ENCODE peak calls at places on chromosomes 3 and 15, in nine cellular contexts. P, E, K, Z, V, Q, N, I and F are unnamed samples. For H3K4me1, the result is how much of the 10 kb centered on the place peaks cover.

GRCh38 chr15:64895285-64896065 is 16.2 kb upstream of the ANKDD1A start:
- DNase-seq in I (no peak), P (peak), Q (no peak), E (no peak), V (no peak), N (no peak), K (peak), Z (no peak), F (no peak)

GRCh38 chr3:113697192-113698090 is 999 bp upstream of the USF3 start:
- DNase-seq in N (no peak), I (peak), Q (peak), K (peak), Z (no peak), P (peak), E (peak), V (peak), F (peak)

GRCh38 chr3:76199382-76199781 is 414.0 kb upstream of the ZNF717 start:
- DNase-seq in I (no peak), E (no peak), N (no peak), P (no peak), K (no peak), Q (no peak), Z (no peak), V (no peak), F (no peak)

GRCh38 chr3:189947948-189948723 is 172.6 kb downstream of the P3H2 start:
- DNase-seq in V (no peak), Q (no peak), I (no peak), Z (no peak), E (no peak), N (no peak), P (no peak), K (peak), F (peak)

GRCh38 chr15:36230741-36231140 is 348.7 kb upstream of the CDIN1 start:
- DNase-seq in P (no peak), E (no peak), N (no peak), Z (no peak), I (no peak), Q (no peak), V (no peak), K (peak), F (no peak)

GRCh38 chr3:4512895-4513616 is 19.9 kb downstream of the ITPR1 start:
- DNase-seq in Q (no peak), P (no peak), E (no peak), N (no peak), Z (no peak), I (no peak), V (no peak), K (no peak), F (peak)

GRCh38 chr3:196144383-196145105 is 62.7 kb upstream of the TFRC start:
- DNase-seq in I (no peak), K (peak), N (no peak), V (no peak), E (no peak), P (no peak), Z (no peak), Q (no peak), F (no peak)

GRCh38 chr3:37559461-37559860 is 302.2 kb upstream of the CTDSPL start:
- DNase-seq in Z (no peak), Q (no peak), E (no peak), N (no peak), P (no peak), V (no peak), K (peak), I (no peak), F (peak)

GRCh38 chr3:147336543-147337278 is 69.6 kb downstream of the ZIC4 start:
- DNase-seq in Z (no peak), K (no peak), V (no peak), I (no peak), Q (no peak), E (no peak), P (no peak), N (no peak), F (peak)

GRCh38 chr3:192042116-192042515 is 581.2 kb downstream of the PYDC2 start:
- DNase-seq in V (no peak), E (no peak), Z (no peak), N (no peak), I (no peak), P (no peak), Q (no peak), K (no peak), F (no peak)

GRCh38 chr3:4645468-4645867 is 152.3 kb downstream of the ITPR1 start:
- DNase-seq in I (no peak), Z (no peak), N (no peak), K (no peak), Q (no peak), E (no peak), P (no peak), V (no peak), F (no peak)

GRCh38 chr3:133937061-133937686 is 41.5 kb upstream of the RAB6B start:
- DNase-seq in V (no peak), I (no peak), E (no peak), Q (no peak), P (no peak), N (no peak), Z (no peak), K (no peak), F (peak)

GRCh38 chr3:85342915-85343314 is 384.1 kb downstream of the CADM2 start:
- DNase-seq in E (no peak), Z (no peak), V (no peak), I (no peak), Q (no peak), K (no peak), P (no peak), N (no peak), F (peak)

GRCh38 chr3:126395846-126396513 is 1.3 kb downstream of the CFAP100 start:
- DNase-seq in K (no peak), Z (no peak), I (no peak), Q (no peak), V (no peak), P (no peak), E (no peak), N (no peak), F (no peak)

GRCh38 chr3:197001972-197002700 is 27.5 kb downstream of the MELTF start:
- DNase-seq in Z (peak), K (no peak), I (no peak), P (no peak), Q (peak), V (peak), E (peak), N (no peak), F (peak)

GRCh38 chr3:27669505-27670085 is 52.5 kb downstream of the EOMES start:
- DNase-seq in P (no peak), Z (no peak), Q (no peak), V (no peak), N (no peak), I (no peak), K (no peak), E (no peak), F (no peak)

GRCh38 chr3:57004154-57004730 is 56.2 kb upstream of the SPATA12 start:
- DNase-seq in E (no peak), I (no peak), Z (no peak), P (no peak), V (no peak), K (no peak), Q (peak), N (no peak), F (no peak)

GRCh38 chr15:23687143-23687470 is at the start of gene NDN:
- DNase-seq in Q (peak), P (peak), N (no peak), I (peak), K (peak), E (peak), Z (peak), V (peak), F (peak)

GRCh38 chr15:70508561-70509281 is 254.6 kb downstream of the UACA start:
- DNase-seq in V (no peak), N (no peak), Q (no peak), K (peak), E (no peak), P (no peak), Z (no peak), I (no peak), F (no peak)

GRCh38 chr3:16132926-16133325 is 41.6 kb upstream of the GALNT15 start:
- DNase-seq in N (no peak), I (no peak), V (no peak), P (no peak), E (peak), Q (no peak), Z (peak), K (peak), F (peak)

GRCh38 chr3:170440346-170440745 is 21.7 kb downstream of the CLDN11 start:
- DNase-seq in N (no peak), Z (no peak), V (no peak), I (no peak), E (no peak), P (no peak), Q (no peak), K (peak), F (peak)

GRCh38 chr15:94674251-94674650 is 442.9 kb downstream of the MCTP2 start:
- DNase-seq in Q (peak), E (peak), P (no peak), K (no peak), V (peak), Z (no peak), N (no peak), I (no peak), F (peak)

GRCh38 chr3:82293867-82294266 is 532.4 kb upstream of the GBE1 start:
- DNase-seq in I (no peak), Q (no peak), N (no peak), V (no peak), E (no peak), Z (no peak), K (no peak), P (no peak), F (no peak)

GRCh38 chr3:172194702-172195392 is 155.5 kb downstream of the FNDC3B start:
- DNase-seq in E (no peak), N (no peak), Z (no peak), I (no peak), V (no peak), Q (no peak), K (no peak), P (no peak), F (peak)

GRCh38 chr15:28125673-28126651 is 26.8 kb upstream of the OCA2 start:
- DNase-seq in K (peak), P (no peak), E (no peak), I (no peak), Z (no peak), V (no peak), N (no peak), Q (peak), F (peak)

GRCh38 chr3:131361464-131362421 is 19.8 kb upstream of the NUDT16 start:
- DNase-seq in Z (peak), V (peak), N (peak), E (peak), Q (peak), K (peak), P (peak), I (peak), F (peak)

GRCh38 chr3:190130700-190131099 is 10.0 kb upstream of the P3H2 start:
- DNase-seq in N (no peak), E (no peak), P (no peak), I (no peak), Q (no peak), K (no peak), Z (no peak), V (no peak), F (peak)

GRCh38 chr15:68407886-68408500 is 24.0 kb downstream of the ITGA11 start:
- DNase-seq in I (no peak), Q (no peak), K (no peak), P (no peak), Z (no peak), E (no peak), N (no peak), V (peak), F (no peak)

GRCh38 chr3:10867384-10867783 is 51.4 kb downstream of the SLC6A11 start:
- DNase-seq in Q (no peak), V (no peak), I (no peak), P (no peak), N (no peak), Z (no peak), K (no peak), E (no peak), F (peak)

GRCh38 chr3:141876381-141876890 is at the start of gene ATP1B3:
- DNase-seq in V (peak), Q (peak), E (peak), P (peak), N (peak), Z (peak), K (peak), I (peak), F (peak)

GRCh38 chr3:66381621-66382020 is 119.2 kb downstream of the LRIG1 start:
- DNase-seq in N (no peak), I (no peak), E (no peak), Q (no peak), P (no peak), K (no peak), V (no peak), Z (no peak), F (no peak)

GRCh38 chr3:120472121-120472844 is 21.5 kb upstream of the FSTL1 start:
- DNase-seq in Q (no peak), N (no peak), P (no peak), V (no peak), Z (no peak), I (no peak), K (no peak), E (no peak), F (no peak)

GRCh38 chr3:151789853-151790463 is 24.0 kb upstream of the AADAC start:
- DNase-seq in I (no peak), N (no peak), K (no peak), Z (no peak), P (no peak), Q (no peak), E (no peak), V (no peak), F (no peak)

GRCh38 chr3:46212101-46212500 is 4.0 kb upstream of the CCR1 start:
- DNase-seq in V (no peak), K (no peak), N (no peak), P (no peak), E (no peak), Q (no peak), I (no peak), Z (no peak), F (no peak)

GRCh38 chr3:46213201-46213600 is 5.1 kb upstream of the CCR1 start:
- DNase-seq in V (no peak), P (no peak), E (no peak), Z (no peak), N (no peak), Q (no peak), K (no peak), I (no peak), F (no peak)

GRCh38 chr3:46218310-46218709 is 10.2 kb upstream of the CCR1 start:
- DNase-seq in Q (no peak), N (no peak), P (no peak), Z (no peak), V (no peak), E (no peak), K (no peak), I (no peak), F (no peak)

GRCh38 chr3:46215810-46216414 is 7.8 kb upstream of the CCR1 start:
- DNase-seq in V (no peak), N (no peak), Z (no peak), I (no peak), P (no peak), K (peak), Q (peak), E (no peak), F (no peak)

GRCh38 chr3:46214751-46215352 is 6.7 kb upstream of the CCR1 start:
- DNase-seq in P (no peak), Q (no peak), E (no peak), I (no peak), N (no peak), V (no peak), Z (no peak), K (no peak), F (peak)
- TF ChIP-seq CTCF in P (no peak), Q (peak), E (no peak), I (no peak), N (peak), V (no peak), Z (no peak), K (no peak), F (peak)

GRCh38 chr3:187831125-187832051 is 86.1 kb upstream of the BCL6 start:
- DNase-seq in P (no peak), K (peak), V (no peak), Z (no peak), Q (no peak), I (no peak), E (no peak), N (no peak), F (no peak)
- H3K27ac ChIP-seq in P (no peak), K (no peak), V (no peak), Z (no peak), Q (no peak), I (no peak), E (no peak), N (no peak), F (no peak)

GRCh38 chr15:78673917-78674444 is 33.0 kb upstream of the CHRNB4 start:
- DNase-seq in V (no peak), I (no peak), K (no peak), Q (no peak), N (no peak), P (no peak), Z (no peak), E (no peak), F (no peak)
- H3K4me1 ChIP-seq in V (under half), I (under half), K (under half), Q (under half), N (under half), P (under half), Z (under half), E (under half), F (under half)

GRCh38 chr3:63228087-63228486 is 50.0 kb upstream of the SYNPR start:
- DNase-seq in E (no peak), K (no peak), V (no peak), N (no peak), P (no peak), Q (no peak), Z (no peak), I (no peak), F (no peak)

GRCh38 chr3:63230146-63230545 is 48.0 kb upstream of the SYNPR start:
- DNase-seq in K (no peak), E (no peak), V (no peak), Q (no peak), P (no peak), Z (no peak), N (no peak), I (no peak), F (no peak)

GRCh38 chr3:63231556-63231955 is 46.6 kb upstream of the SYNPR start:
- DNase-seq in I (no peak), K (no peak), N (no peak), V (no peak), Q (no peak), Z (no peak), E (no peak), P (no peak), F (no peak)

GRCh38 chr3:63232764-63233396 is 45.2 kb upstream of the SYNPR start:
- DNase-seq in I (no peak), Q (no peak), P (no peak), Z (no peak), E (no peak), K (peak), V (no peak), N (no peak), F (peak)

DNA sequence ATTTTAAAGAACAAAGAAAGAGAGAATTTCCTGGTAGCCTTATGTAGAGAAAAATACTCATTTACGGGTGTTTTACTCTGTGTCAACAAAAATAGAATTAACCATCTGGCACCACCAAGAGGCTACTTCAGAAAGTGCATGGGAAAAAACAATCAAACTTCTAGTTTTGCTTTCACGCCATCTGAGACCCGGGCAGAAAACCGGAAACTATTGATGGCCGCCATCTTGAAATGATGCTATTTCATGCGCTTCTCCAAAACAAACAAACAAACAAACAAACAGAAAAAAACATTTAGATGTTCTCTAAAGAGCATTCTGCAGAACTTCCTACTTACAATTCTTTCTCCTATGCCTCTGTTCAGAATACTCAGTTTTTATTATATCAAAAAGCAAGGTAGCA is 49.4 kb upstream of the SYNPR start:
- DNase-seq in I (no peak), P (no peak), V (no peak), E (no peak), N (no peak), Q (no peak), K (peak), Z (no peak), F (peak)
- TF ChIP-seq CTCF in I (no peak), P (peak), V (no peak), E (peak), N (peak), Q (peak), K (peak), Z (no peak), F (peak)

GRCh38 chr3:187266691-187267090 is 24.8 kb downstream of the MASP1 start:
- DNase-seq in I (no peak), E (no peak), K (no peak), Q (no peak), V (no peak), P (no peak), Z (no peak), N (no peak), F (no peak)

GRCh38 chr3:187264051-187264450 is 27.5 kb downstream of the MASP1 start:
- DNase-seq in V (no peak), K (peak), I (no peak), Z (no peak), N (no peak), E (no peak), P (no peak), Q (no peak), F (peak)

GRCh38 chr3:187267306-187267705 is 24.2 kb downstream of the MASP1 start:
- DNase-seq in V (no peak), E (no peak), I (no peak), Z (no peak), Q (no peak), N (no peak), K (no peak), P (no peak), F (peak)

GRCh38 chr3:187264946-187265345 is 26.6 kb downstream of the MASP1 start:
- DNase-seq in V (no peak), K (peak), E (no peak), Q (no peak), Z (no peak), P (no peak), N (no peak), I (no peak), F (no peak)

DNA sequence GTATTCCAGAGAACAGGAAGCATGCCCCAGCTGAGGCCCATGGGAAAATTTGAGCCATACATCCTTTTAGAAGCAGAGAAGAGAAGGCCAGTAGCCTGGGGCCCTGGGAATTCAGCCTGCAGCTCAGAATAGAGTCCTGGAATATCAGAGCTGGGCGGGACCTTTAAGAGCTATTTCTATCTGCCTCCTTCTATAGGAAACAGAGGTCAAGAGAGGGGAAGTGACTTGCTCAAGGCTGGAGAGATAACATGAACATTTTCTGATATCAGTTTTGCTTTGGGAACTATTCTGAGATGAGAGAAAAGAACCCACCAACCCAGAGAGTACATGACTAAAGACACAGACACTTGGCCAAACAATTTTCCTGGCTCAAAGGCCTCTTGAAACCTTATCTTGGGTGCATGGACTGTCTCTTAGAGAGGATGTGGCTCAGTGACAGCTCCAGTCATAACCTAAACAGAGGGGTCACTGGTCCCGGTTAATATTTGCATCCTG is 26.0 kb downstream of the MASP1 start:
- DNase-seq in Z (no peak), K (no peak), I (no peak), P (no peak), Q (no peak), N (no peak), V (no peak), E (no peak), F (no peak)
- H3K27ac ChIP-seq in Z (peak), K (peak), I (peak), P (peak), Q (no peak), N (peak), V (no peak), E (peak), F (peak)

GRCh38 chr15:101251830-101252820 is at the start of gene CHSY1:
- DNase-seq in I (peak), K (peak), P (peak), Z (peak), Q (peak), V (peak), E (peak), N (peak), F (peak)

GRCh38 chr15:101250331-101250730 is 1.5 kb downstream of the CHSY1 start:
- DNase-seq in V (no peak), I (no peak), E (no peak), K (peak), N (no peak), Q (no peak), P (no peak), Z (no peak), F (peak)

GRCh38 chr15:101248274-101248673 is 3.6 kb downstream of the CHSY1 start:
- DNase-seq in E (no peak), K (no peak), N (no peak), I (no peak), Q (no peak), Z (no peak), V (no peak), P (no peak), F (no peak)

GRCh38 chr15:101252836-101253235 is 988 bp upstream of the CHSY1 start:
- DNase-seq in V (no peak), I (no peak), E (no peak), N (no peak), K (no peak), Z (no peak), P (no peak), Q (no peak), F (no peak)

GRCh38 chr15:101250931-101251829 is 668 bp downstream of the CHSY1 start:
- DNase-seq in N (no peak), P (no peak), I (peak), Q (no peak), Z (peak), V (no peak), K (no peak), E (no peak), F (peak)
- H3K4me1 ChIP-seq in N (under half), P (under half), I (under half), Q (under half), Z (half or more), V (under half), K (under half), E (under half), F (under half)